ENCODE peak calls at places on chromosomes 13 and 19, in eight cellular contexts. J is heart left ventricle, P is esophagus muscularis mucosa, Q is Peyer's patch, X is NB4, F is tibial nerve, V is lower leg skin, N is sigmoid colon. C is an unnamed sample.

GRCh38 chr19:46972301-46972700 is 47.3 kb upstream of the NPAS1 start:
- DNase-seq in J (no peak), P (no peak), Q (no peak), X (no peak), F (no peak), V (no peak), N (no peak), C (no peak)

GRCh38 chr13:51621597-51621996 is 37.3 kb downstream of the WDFY2 start:
- DNase-seq in J (no peak), P (no peak), Q (no peak), X (no peak), F (no peak), V (no peak), N (no peak), C (no peak)

GRCh38 chr13:23949200-23949599 is 51.9 kb upstream of the C1QTNF9B start:
- DNase-seq in J (no peak), P (no peak), Q (no peak), X (no peak), F (no peak), V (no peak), N (no peak), C (no peak)

GRCh38 chr19:48844472-48844871 is 8.2 kb upstream of the HSD17B14 start:
- DNase-seq in J (no peak), P (no peak), Q (no peak), X (peak), F (no peak), V (no peak), N (no peak), C (no peak)

GRCh38 chr13:112956516-112957294 is 12.3 kb upstream of the MCF2L start:
- DNase-seq in J (peak), P (no peak), Q (peak), X (no peak), F (no peak), V (no peak), N (no peak), C (peak)

GRCh38 chr19:18895038-18895827 is 725 bp downstream of the CERS1 start:
- DNase-seq in J (no peak), P (no peak), Q (no peak), X (peak), F (no peak), V (no peak), N (no peak), C (peak)

GRCh38 chr13:111566567-111566966 is 246.1 kb downstream of the TEX29 start:
- DNase-seq in J (no peak), P (no peak), Q (no peak), X (no peak), F (no peak), V (no peak), N (no peak), C (peak)

GRCh38 chr19:48490980-48491792 is 20.4 kb downstream of the LMTK3 start:
- DNase-seq in J (no peak), P (no peak), Q (peak), X (peak), F (no peak), V (no peak), N (no peak), C (peak)

GRCh38 chr19:21328402-21328801 is 808 bp downstream of the ZNF708 start:
- DNase-seq in J (no peak), P (no peak), Q (no peak), X (peak), F (no peak), V (no peak), N (no peak), C (no peak)

GRCh38 chr19:13121551-13122274 is 3.6 kb downstream of the NACC1 start:
- DNase-seq in J (no peak), P (no peak), Q (no peak), X (no peak), F (no peak), V (no peak), N (no peak), C (no peak)

GRCh38 chr13:101579291-101579802 is 126.9 kb downstream of the ITGBL1 start:
- DNase-seq in J (no peak), P (no peak), Q (no peak), X (no peak), F (no peak), V (no peak), N (no peak), C (no peak)

GRCh38 chr19:35262101-35262761 is 6.5 kb upstream of the USF2 start:
- DNase-seq in J (peak), P (no peak), Q (peak), X (no peak), F (peak), V (peak), N (peak), C (peak)

GRCh38 chr13:36769545-36769944 is 49.5 kb upstream of the RFXAP start:
- DNase-seq in J (no peak), P (no peak), Q (no peak), X (no peak), F (no peak), V (no peak), N (no peak), C (no peak)

GRCh38 chr13:80338781-80339577 is 1.9 kb downstream of the SPRY2 start:
- DNase-seq in J (peak), P (peak), Q (peak), X (peak), F (peak), V (peak), N (peak), C (peak)

GRCh38 chr13:80341098-80341701 is at the start of gene SPRY2:
- DNase-seq in J (peak), P (peak), Q (peak), X (peak), F (peak), V (peak), N (peak), C (peak)

GRCh38 chr13:80339578-80339840 is 1.4 kb downstream of the SPRY2 start:
- DNase-seq in J (no peak), P (no peak), Q (no peak), X (no peak), F (no peak), V (no peak), N (no peak), C (no peak)

GRCh38 chr13:80340643-80341097 is 256 bp downstream of the SPRY2 start:
- DNase-seq in J (no peak), P (no peak), Q (no peak), X (peak), F (no peak), V (no peak), N (peak), C (no peak)

DNA sequence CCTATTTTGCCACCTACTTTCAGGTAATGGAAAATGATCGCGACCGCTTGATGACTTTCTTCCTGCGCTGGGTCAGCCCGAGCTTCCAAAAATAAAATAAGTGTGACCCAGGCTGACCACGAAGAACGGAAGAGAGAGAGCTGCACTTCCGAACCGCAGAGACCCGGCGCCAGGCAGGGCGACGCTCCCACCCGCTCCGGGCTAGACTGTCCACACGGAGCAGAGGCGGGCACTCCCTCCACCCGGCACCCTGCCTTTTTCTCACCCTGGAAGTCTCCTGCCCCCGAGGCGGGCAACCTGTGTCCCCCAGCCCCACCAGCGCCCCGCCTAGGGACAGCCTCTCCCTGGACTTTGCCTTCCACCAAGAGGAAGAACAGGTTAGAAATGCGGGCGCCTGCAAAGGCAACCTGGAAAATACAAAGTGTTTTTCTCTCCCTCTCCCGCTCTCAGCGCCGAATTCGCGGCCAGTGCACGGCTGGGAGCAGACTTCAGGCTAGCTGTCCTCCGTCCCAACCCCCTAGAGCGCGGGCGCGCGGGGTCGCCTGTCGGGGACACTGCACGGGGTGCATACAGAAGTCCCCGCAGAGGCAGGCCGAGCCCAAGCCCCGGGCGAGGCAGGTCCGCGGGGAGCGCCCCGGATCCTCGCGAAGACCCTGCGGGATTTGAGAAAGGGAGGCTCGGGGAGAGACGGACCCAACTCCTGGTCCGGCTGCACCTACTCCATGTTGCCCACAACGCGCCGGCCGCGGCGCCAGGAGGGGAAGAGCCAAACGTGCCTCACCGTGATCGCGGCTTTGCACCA is 884 bp downstream of the SPRY2 start:
- DNase-seq in J (peak), P (no peak), Q (peak), X (peak), F (no peak), V (peak), N (peak), C (peak)
- TF ChIP-seq POLR2A in J (no peak), P (no peak), Q (peak), X (peak), F (no peak), V (no peak), N (peak), C (no peak)

GRCh38 chr19:33214621-33215020 is 11.0 kb downstream of the SLC7A10 start:
- DNase-seq in J (peak), P (no peak), Q (no peak), X (peak), F (no peak), V (no peak), N (no peak), C (no peak)
- TF ChIP-seq POLR2A in J (no peak), P (no peak), Q (no peak), X (no peak), F (no peak), V (no peak), N (no peak), C (no peak)

GRCh38 chr19:8389891-8390616 is at the start of gene RAB11B:
- DNase-seq in J (peak), P (peak), Q (peak), X (no peak), F (peak), V (peak), N (peak), C (peak)
- TF ChIP-seq POLR2A in J (no peak), P (peak), Q (peak), X (peak), F (peak), V (no peak), N (no peak), C (no peak)

GRCh38 chr19:4801085-4801619 is 9.6 kb downstream of the FEM1A start:
- DNase-seq in J (no peak), P (no peak), Q (no peak), X (no peak), F (no peak), V (no peak), N (no peak), C (no peak)

GRCh38 chr19:4802711-4803110 is 11.2 kb downstream of the FEM1A start:
- DNase-seq in J (no peak), P (no peak), Q (no peak), X (no peak), F (no peak), V (no peak), N (no peak), C (no peak)

GRCh38 chr19:4806384-4806783 is 14.8 kb downstream of the FEM1A start:
- DNase-seq in J (no peak), P (no peak), Q (no peak), X (no peak), F (no peak), V (no peak), N (no peak), C (no peak)

GRCh38 chr19:4807188-4807587 is 15.7 kb downstream of the FEM1A start:
- DNase-seq in J (peak), P (no peak), Q (no peak), X (peak), F (no peak), V (no peak), N (peak), C (no peak)

GRCh38 chr19:4803736-4804695 is 12.5 kb downstream of the FEM1A start:
- DNase-seq in J (peak), P (no peak), Q (peak), X (peak), F (no peak), V (no peak), N (no peak), C (peak)
- TF ChIP-seq POLR2A in J (no peak), P (no peak), Q (no peak), X (no peak), F (no peak), V (no peak), N (no peak), C (no peak)

DNA sequence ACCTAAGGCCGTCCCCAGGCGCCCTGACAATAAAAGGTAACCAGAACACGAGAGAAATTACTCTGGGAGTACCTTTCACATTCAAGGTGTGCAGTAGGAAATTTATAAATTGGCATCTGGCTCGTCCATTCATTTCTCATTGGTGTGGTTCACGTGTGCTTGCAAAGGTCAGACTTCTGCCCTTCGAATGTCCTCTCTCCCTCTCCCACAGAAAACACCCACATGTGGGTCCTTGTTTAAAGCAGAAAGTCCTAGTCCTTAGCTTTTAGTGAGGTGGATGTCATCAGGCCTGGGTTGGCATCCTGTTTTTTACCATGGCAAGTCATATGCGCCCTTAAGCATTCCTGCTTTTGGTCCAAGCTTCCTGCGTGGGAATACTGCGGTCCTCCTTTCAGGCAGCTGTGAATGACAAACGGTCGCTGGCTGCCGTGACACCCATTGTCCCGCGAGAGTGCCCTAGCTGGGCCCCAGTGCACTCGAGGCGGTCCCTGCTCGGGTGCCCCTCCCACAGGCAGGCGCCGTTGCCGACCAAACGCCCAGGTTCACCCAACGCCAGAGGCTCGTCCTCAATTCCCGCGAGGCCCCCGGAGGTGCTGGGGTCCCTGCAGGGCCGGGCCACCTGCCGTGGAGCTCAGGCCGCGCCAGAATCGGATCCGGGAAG is at the start of gene NUDT19:
- DNase-seq in J (peak), P (peak), Q (peak), X (peak), F (peak), V (peak), N (peak), C (peak)
- TF ChIP-seq POLR2A in J (no peak), P (peak), Q (peak), X (peak), F (peak), V (no peak), N (peak), C (no peak)

GRCh38 chr13:64746845-64747244 is 2483.3 kb downstream of the PCDH9 start:
- DNase-seq in J (no peak), P (no peak), Q (no peak), X (no peak), F (no peak), V (no peak), N (no peak), C (no peak)
- TF ChIP-seq POLR2A in J (no peak), P (no peak), Q (no peak), X (no peak), F (no peak), V (no peak), N (no peak), C (no peak)

GRCh38 chr13:99191900-99192399 is 8.7 kb upstream of the UBAC2 start:
- DNase-seq in J (no peak), P (no peak), Q (no peak), X (no peak), F (no peak), V (peak), N (no peak), C (no peak)
- TF ChIP-seq POLR2A in J (no peak), P (no peak), Q (no peak), X (no peak), F (no peak), V (no peak), N (no peak), C (no peak)

C was measured in spleen.